ENCODE peak calls at places on chromosome 5, in nine cellular contexts. G is kidney glomerular epithelial cell; I is NCI-H1092 treated with DMSO at 0.1 percent for 48 hours; T is SJSA1; Q is fibroblast of the aortic adventitia; N is activated naive CD8-positive, alpha-beta T cell treated with anti-CD3 and anti-CD28 coated beads for 36 hours; A is EL; U is stomach; R is natural killer cell treated with Interleukin-12 subunit alpha and Interleukin-12 subunit beta and Interleukin-15 and Interleukin-18, amount 100 ng/mL, for 72 hours. J is an unnamed sample.
A peak's percentile ranks its signal among the peaks of the same experiment; 100 is the strongest.

GRCh38 chr5:95726811-95727763 is 4.0 kb upstream of the RHOBTB3 start:
- DNase-seq in U (no peak), Q (peak; percentile 53), T (no peak), N (no peak), G (no peak), I (no peak), R (no peak), A (no peak), J (no peak)

GRCh38 chr5:43627028-43627427 is 24.0 kb downstream of the NNT start:
- DNase-seq in U (no peak), T (peak; percentile 48), I (peak; percentile 5), N (no peak), Q (peak; percentile 60), G (peak; percentile 10), A (peak; percentile 65), R (no peak), J (no peak)

GRCh38 chr5:7394889-7395431 is 978 bp upstream of the ADCY2 start:
- DNase-seq in R (no peak), T (no peak), N (no peak), A (no peak), G (no peak), I (no peak), U (no peak), Q (no peak), J (no peak)

GRCh38 chr5:111830333-111830732 is 73.3 kb upstream of the NREP start:
- DNase-seq in I (no peak), T (no peak), N (no peak), U (no peak), R (no peak), A (peak; percentile 85), G (no peak), Q (peak; percentile 53), J (no peak)

GRCh38 chr5:133232911-133233310 is 181.1 kb downstream of the HSPA4 start:
- DNase-seq in U (no peak), I (no peak), T (no peak), R (no peak), Q (no peak), G (no peak), N (no peak), A (no peak), J (no peak)

GRCh38 chr5:10467281-10468198 is 25.9 kb downstream of the ROPN1L start:
- DNase-seq in Q (peak; percentile 47), U (no peak), I (no peak), N (no peak), G (peak; percentile 88), T (peak; percentile 89), A (peak; percentile 73), R (no peak), J (no peak)

GRCh38 chr5:180606215-180606785 is 15.0 kb upstream of the SCGB3A1 start:
- DNase-seq in T (no peak), I (no peak), Q (no peak), N (no peak), R (peak; percentile 34), A (no peak), U (no peak), G (no peak), J (no peak)

GRCh38 chr5:178328826-178329225 is 96.2 kb upstream of the PHYKPL start:
- DNase-seq in G (no peak), A (no peak), N (no peak), R (no peak), U (no peak), I (no peak), T (no peak), Q (no peak), J (no peak)

GRCh38 chr5:156715287-156715686 is 134.8 kb upstream of the PPP1R2B start:
- DNase-seq in T (no peak), N (no peak), Q (no peak), A (no peak), R (no peak), G (no peak), I (no peak), U (no peak), J (no peak)

GRCh38 chr5:170078458-170078857 is 27.2 kb upstream of the FOXI1 start:
- DNase-seq in G (no peak), U (no peak), R (no peak), Q (no peak), A (no peak), T (no peak), N (no peak), I (no peak), J (no peak)

GRCh38 chr5:157610990-157611389 is 35.4 kb upstream of the ADAM19 start:
- DNase-seq in U (no peak), T (no peak), N (no peak), Q (no peak), A (no peak), I (no peak), G (no peak), R (no peak), J (no peak)

GRCh38 chr5:37628876-37629275 is 211.0 kb downstream of the GDNF start:
- DNase-seq in U (no peak), N (no peak), T (no peak), I (no peak), A (no peak), R (no peak), Q (no peak), G (no peak), J (no peak)

GRCh38 chr5:83777856-83778255 is 57.2 kb upstream of the HAPLN1 start:
- DNase-seq in R (no peak), I (no peak), Q (no peak), A (no peak), T (no peak), N (no peak), U (no peak), G (no peak), J (no peak)

GRCh38 chr5:22319798-22320197 is 533.3 kb downstream of the CDH12 start:
- DNase-seq in N (no peak), I (no peak), G (no peak), R (no peak), U (no peak), T (no peak), A (no peak), Q (no peak), J (no peak)

GRCh38 chr5:130032807-130033206 is 128.5 kb downstream of the CHSY3 start:
- DNase-seq in R (no peak), U (no peak), A (no peak), T (no peak), G (no peak), N (no peak), I (no peak), Q (no peak), J (no peak)

GRCh38 chr5:160629007-160629402 is 207.3 kb downstream of the PTTG1 start:
- DNase-seq in G (no peak), N (no peak), A (no peak), U (no peak), T (no peak), R (no peak), I (peak; percentile 27), Q (no peak), J (no peak)

GRCh38 chr5:127602896-127603470 is 45.9 kb upstream of the CTXN3 start:
- DNase-seq in A (no peak), U (no peak), I (no peak), Q (no peak), N (no peak), G (no peak), R (no peak), T (no peak), J (no peak)

GRCh38 chr5:179872356-179873160 is 13.9 kb upstream of the MRNIP start:
- DNase-seq in Q (no peak), G (no peak), I (no peak), N (no peak), U (no peak), R (no peak), A (no peak), T (no peak), J (no peak)

GRCh38 chr5:157596449-157596848 is 20.9 kb upstream of the ADAM19 start:
- DNase-seq in U (no peak), A (no peak), T (no peak), G (no peak), R (peak; percentile 81), I (no peak), Q (no peak), N (peak; percentile 33), J (no peak)

GRCh38 chr5:173733831-173734491 is 117.5 kb upstream of the BOD1 start:
- DNase-seq in I (no peak), R (no peak), Q (no peak), N (no peak), U (no peak), T (no peak), A (no peak), G (no peak), J (no peak)

GRCh38 chr5:6161257-6161656 is 217.1 kb downstream of the MED10 start:
- DNase-seq in T (no peak), N (no peak), I (no peak), U (no peak), R (no peak), Q (no peak), A (no peak), G (no peak), J (no peak)

GRCh38 chr5:152116926-152117325 is 192.3 kb upstream of the GLRA1 start:
- DNase-seq in U (no peak), G (no peak), I (no peak), N (no peak), T (no peak), R (no peak), Q (no peak), A (no peak), J (no peak)

GRCh38 chr5:31329722-31330121 is 136.2 kb downstream of the CDH6 start:
- DNase-seq in A (peak; percentile 9), T (no peak), U (no peak), N (no peak), R (no peak), I (no peak), G (no peak), Q (no peak), J (no peak)

GRCh38 chr5:73178265-73178664 is 5.3 kb downstream of the TMEM174 start:
- DNase-seq in T (no peak), U (no peak), A (no peak), I (no peak), N (no peak), Q (no peak), G (no peak), R (no peak), J (no peak)

GRCh38 chr5:95861221-95861857 is 38.8 kb upstream of the GLRX start:
- DNase-seq in I (peak; percentile 18), Q (peak; percentile 98), G (no peak), N (no peak), T (peak; percentile 76), U (peak; percentile 65), R (no peak), A (peak; percentile 99), J (peak; percentile 67)

GRCh38 chr5:150618188-150618587 is 22.3 kb upstream of the SYNPO start:
- DNase-seq in R (no peak), G (no peak), A (no peak), N (no peak), I (no peak), Q (no peak), U (peak; percentile 64), T (no peak), J (no peak)

GRCh38 chr5:113989278-113989912 is 372.5 kb upstream of the KCNN2 start:
- DNase-seq in N (no peak), T (no peak), G (no peak), Q (no peak), I (no peak), R (no peak), A (no peak), U (no peak), J (no peak)

GRCh38 chr5:181246276-181247050 is 2.8 kb upstream of the RACK1 start:
- DNase-seq in Q (peak; percentile 80), T (peak; percentile 94), I (no peak), N (peak; percentile 87), R (peak; percentile 91), A (peak; percentile 90), G (no peak), U (peak; percentile 91), J (peak; percentile 92)

GRCh38 chr5:170483701-170484458 is 19.9 kb upstream of the KCNIP1 start:
- DNase-seq in Q (no peak), A (peak; percentile 48), T (peak; percentile 55), N (no peak), I (no peak), R (no peak), U (no peak), G (no peak), J (no peak)

GRCh38 chr5:78182838-78183237 is 111.7 kb downstream of the AP3B1 start:
- DNase-seq in R (no peak), Q (no peak), N (no peak), U (peak; percentile 27), A (no peak), I (no peak), G (no peak), T (no peak), J (no peak)

GRCh38 chr5:133610489-133611356 is 1.6 kb downstream of the FSTL4 start:
- DNase-seq in U (peak; percentile 76), N (peak; percentile 55), A (peak; percentile 32), T (peak; percentile 44), G (peak; percentile 49), R (no peak), I (peak; percentile 35), Q (no peak), J (peak; percentile 70)